ENCODE peak calls at places on chromosomes 6 and 20, in six cellular contexts. One of them, this sample, is unnamed.

GRCh38 chr6:89379281-89379680 is 26.8 kb upstream of the UBE2J1 start:
- DNase-seq in ovary: no peak
- DNase-seq in tibial nerve: no peak
- DNase-seq in BJ: no peak
- DNase-seq in Peyer's patch: no peak
- DNase-seq in K562: no peak
- DNase-seq in this sample: no peak

GRCh38 chr20:50913976-50914375 is 17.3 kb downstream of the ADNP start:
- DNase-seq in ovary: no peak
- DNase-seq in tibial nerve: no peak
- DNase-seq in BJ: no peak
- DNase-seq in Peyer's patch: no peak
- DNase-seq in K562: peak
- DNase-seq in this sample: peak

GRCh38 chr6:36755435-36756348 is 58.1 kb downstream of the RAB44 start:
- DNase-seq in ovary: no peak
- DNase-seq in tibial nerve: no peak
- DNase-seq in BJ: no peak
- DNase-seq in Peyer's patch: no peak
- DNase-seq in K562: peak
- DNase-seq in this sample: peak

GRCh38 chr6:130810307-130811030 is 16.7 kb upstream of the SMLR1 start:
- DNase-seq in ovary: no peak
- DNase-seq in tibial nerve: no peak
- DNase-seq in BJ: no peak
- DNase-seq in Peyer's patch: no peak
- DNase-seq in K562: no peak
- DNase-seq in this sample: peak

GRCh38 chr20:19368351-19368750 is 155.9 kb downstream of the SLC24A3 start:
- DNase-seq in ovary: no peak
- DNase-seq in tibial nerve: no peak
- DNase-seq in BJ: no peak
- DNase-seq in Peyer's patch: no peak
- DNase-seq in K562: no peak
- DNase-seq in this sample: no peak

GRCh38 chr20:34720266-34720665 is 16.1 kb downstream of the TP53INP2 start:
- DNase-seq in ovary: no peak
- DNase-seq in tibial nerve: no peak
- DNase-seq in BJ: no peak
- DNase-seq in Peyer's patch: no peak
- DNase-seq in K562: no peak
- DNase-seq in this sample: no peak

GRCh38 chr6:13274707-13275434 is 53.5 kb downstream of the TBC1D7 start:
- DNase-seq in ovary: no peak
- DNase-seq in tibial nerve: no peak
- DNase-seq in BJ: no peak
- DNase-seq in Peyer's patch: no peak
- DNase-seq in K562: peak
- DNase-seq in this sample: no peak

GRCh38 chr6:87941556-87942358 is 105.9 kb upstream of the SPACA1 start:
- DNase-seq in ovary: no peak
- DNase-seq in tibial nerve: no peak
- DNase-seq in BJ: no peak
- DNase-seq in Peyer's patch: no peak
- DNase-seq in K562: no peak
- DNase-seq in this sample: no peak

GRCh38 chr6:109071125-109071917 is 23.3 kb downstream of the SESN1 start:
- DNase-seq in ovary: no peak
- DNase-seq in tibial nerve: no peak
- DNase-seq in BJ: no peak
- DNase-seq in Peyer's patch: no peak
- DNase-seq in K562: no peak
- DNase-seq in this sample: peak

GRCh38 chr6:35072051-35072697 is 69.0 kb downstream of the TCP11 start:
- DNase-seq in ovary: no peak
- DNase-seq in tibial nerve: no peak
- DNase-seq in BJ: no peak
- DNase-seq in Peyer's patch: no peak
- DNase-seq in K562: no peak
- DNase-seq in this sample: no peak

GRCh38 chr20:56463428-56463827 is 5.0 kb upstream of the RTF2 start:
- DNase-seq in ovary: no peak
- DNase-seq in tibial nerve: no peak
- DNase-seq in BJ: no peak
- DNase-seq in Peyer's patch: no peak
- DNase-seq in K562: no peak
- DNase-seq in this sample: no peak

GRCh38 chr6:25014806-25015560 is 79.2 kb upstream of the RIPOR2 start:
- DNase-seq in ovary: no peak
- DNase-seq in tibial nerve: no peak
- DNase-seq in BJ: peak
- DNase-seq in Peyer's patch: no peak
- DNase-seq in K562: peak
- DNase-seq in this sample: peak

GRCh38 chr20:63206878-63207277 is 9.1 kb downstream of the YTHDF1 start:
- DNase-seq in ovary: peak
- DNase-seq in tibial nerve: no peak
- DNase-seq in BJ: no peak
- DNase-seq in Peyer's patch: no peak
- DNase-seq in K562: no peak
- DNase-seq in this sample: no peak

GRCh38 chr6:158764941-158765340 is 54.2 kb downstream of the EZR start:
- DNase-seq in ovary: peak
- DNase-seq in tibial nerve: no peak
- DNase-seq in BJ: no peak
- DNase-seq in Peyer's patch: no peak
- DNase-seq in K562: no peak
- DNase-seq in this sample: no peak

DNA sequence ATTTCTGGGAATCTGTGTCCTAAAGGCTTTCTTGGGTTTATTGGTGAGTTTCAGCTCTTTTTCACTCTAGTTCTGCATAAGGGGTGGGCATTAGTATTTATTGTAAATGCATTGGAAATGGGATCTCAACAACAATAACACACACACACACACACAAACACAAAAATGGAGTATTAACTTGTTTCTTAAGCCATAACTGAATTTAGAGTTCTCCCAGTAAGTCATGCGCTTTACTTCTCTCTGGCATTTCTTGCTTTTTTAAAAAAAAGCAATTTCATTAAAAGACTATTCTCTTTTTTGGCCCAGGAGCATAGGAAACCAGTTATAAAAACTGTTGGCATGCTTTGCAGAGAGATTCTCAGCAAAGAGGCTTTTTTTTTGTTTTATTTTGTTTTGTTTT is 128.7 kb downstream of the BCAS1 start:
- DNase-seq in ovary: no peak
- DNase-seq in tibial nerve: no peak
- DNase-seq in BJ: no peak
- DNase-seq in Peyer's patch: no peak
- DNase-seq in K562: no peak
- DNase-seq in this sample: no peak
- H3K4me3 ChIP-seq in ovary: no peak
- H3K4me3 ChIP-seq in tibial nerve: no peak
- H3K4me3 ChIP-seq in BJ: no peak
- H3K4me3 ChIP-seq in Peyer's patch: no peak
- H3K4me3 ChIP-seq in K562: no peak
- H3K4me3 ChIP-seq in this sample: no peak

GRCh38 chr6:44386929-44387345 is 569 bp upstream of the CDC5L start:
- DNase-seq in ovary: no peak
- DNase-seq in tibial nerve: no peak
- DNase-seq in BJ: peak
- DNase-seq in Peyer's patch: no peak
- DNase-seq in K562: no peak
- DNase-seq in this sample: no peak

GRCh38 chr6:44387346-44388134 is at the start of gene CDC5L:
- DNase-seq in ovary: peak
- DNase-seq in tibial nerve: peak
- DNase-seq in BJ: peak
- DNase-seq in Peyer's patch: peak
- DNase-seq in K562: peak
- DNase-seq in this sample: peak

GRCh38 chr6:44388135-44388487 is 605 bp downstream of the CDC5L start:
- DNase-seq in ovary: no peak
- DNase-seq in tibial nerve: peak
- DNase-seq in BJ: no peak
- DNase-seq in Peyer's patch: no peak
- DNase-seq in K562: no peak
- DNase-seq in this sample: no peak

GRCh38 chr6:44388876-44389275 is 1.4 kb downstream of the CDC5L start:
- DNase-seq in ovary: no peak
- DNase-seq in tibial nerve: no peak
- DNase-seq in BJ: no peak
- DNase-seq in Peyer's patch: no peak
- DNase-seq in K562: peak
- DNase-seq in this sample: no peak

GRCh38 chr6:44390158-44390683 is 2.7 kb downstream of the CDC5L start:
- DNase-seq in ovary: no peak
- DNase-seq in tibial nerve: no peak
- DNase-seq in BJ: no peak
- DNase-seq in Peyer's patch: no peak
- DNase-seq in K562: peak
- DNase-seq in this sample: no peak
- TF ChIP-seq CTCF in ovary: no peak
- TF ChIP-seq CTCF in tibial nerve: no peak
- TF ChIP-seq CTCF in BJ: no peak
- TF ChIP-seq CTCF in Peyer's patch: no peak
- TF ChIP-seq CTCF in K562: no peak
- TF ChIP-seq CTCF in this sample: no peak

GRCh38 chr6:27279513-27280063 is 32.1 kb downstream of the PRSS16 start:
- DNase-seq in ovary: no peak
- DNase-seq in tibial nerve: no peak
- DNase-seq in BJ: no peak
- DNase-seq in Peyer's patch: no peak
- DNase-seq in K562: peak
- DNase-seq in this sample: no peak

GRCh38 chr6:27281105-27281539 is 31.0 kb downstream of the POM121L2 start:
- DNase-seq in ovary: no peak
- DNase-seq in tibial nerve: no peak
- DNase-seq in BJ: no peak
- DNase-seq in Peyer's patch: no peak
- DNase-seq in K562: peak
- DNase-seq in this sample: no peak

GRCh38 chr6:27281569-27281968 is 30.5 kb downstream of the POM121L2 start:
- DNase-seq in ovary: no peak
- DNase-seq in tibial nerve: no peak
- DNase-seq in BJ: no peak
- DNase-seq in Peyer's patch: no peak
- DNase-seq in K562: no peak
- DNase-seq in this sample: no peak

GRCh38 chr6:27280540-27281000 is 31.5 kb downstream of the POM121L2 start:
- DNase-seq in ovary: no peak
- DNase-seq in tibial nerve: no peak
- DNase-seq in BJ: no peak
- DNase-seq in Peyer's patch: no peak
- DNase-seq in K562: peak
- DNase-seq in this sample: no peak

DNA sequence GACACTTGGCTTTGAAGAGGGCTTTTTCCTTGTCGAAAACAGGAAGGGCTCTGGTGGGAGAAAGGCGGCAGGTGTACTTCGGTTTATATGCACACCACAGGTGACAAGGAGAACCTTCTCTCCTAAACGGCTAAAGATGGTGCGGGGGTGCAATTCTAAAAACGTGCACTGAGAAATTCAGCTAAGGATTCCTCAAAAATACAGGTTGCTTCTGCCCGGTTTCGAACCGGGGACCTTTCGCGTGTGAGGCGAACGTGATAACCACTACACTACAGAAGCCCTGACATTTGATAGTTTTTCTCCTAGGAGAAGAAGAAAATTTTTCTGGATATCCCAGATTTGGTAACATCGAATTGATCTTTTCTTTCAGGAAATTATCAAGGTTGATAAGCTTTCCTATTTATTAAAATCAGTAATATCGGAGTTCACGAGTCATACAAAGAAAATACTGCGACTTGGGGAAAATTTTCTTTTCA is 32.0 kb downstream of the POM121L2 start:
- DNase-seq in ovary: peak
- DNase-seq in tibial nerve: no peak
- DNase-seq in BJ: no peak
- DNase-seq in Peyer's patch: no peak
- DNase-seq in K562: peak
- DNase-seq in this sample: peak
- H3K4me3 ChIP-seq in ovary: no peak
- H3K4me3 ChIP-seq in tibial nerve: no peak
- H3K4me3 ChIP-seq in BJ: peak
- H3K4me3 ChIP-seq in Peyer's patch: no peak
- H3K4me3 ChIP-seq in K562: peak
- H3K4me3 ChIP-seq in this sample: peak

GRCh38 chr6:41374618-41375590 is 39.5 kb downstream of the NCR2 start:
- DNase-seq in ovary: no peak
- DNase-seq in tibial nerve: no peak
- DNase-seq in BJ: no peak
- DNase-seq in Peyer's patch: no peak
- DNase-seq in K562: no peak
- DNase-seq in this sample: no peak

GRCh38 chr6:41373367-41373918 is 38.0 kb downstream of the NCR2 start:
- DNase-seq in ovary: no peak
- DNase-seq in tibial nerve: no peak
- DNase-seq in BJ: no peak
- DNase-seq in Peyer's patch: no peak
- DNase-seq in K562: no peak
- DNase-seq in this sample: no peak

GRCh38 chr6:41372526-41373366 is 37.3 kb downstream of the NCR2 start:
- DNase-seq in ovary: no peak
- DNase-seq in tibial nerve: no peak
- DNase-seq in BJ: no peak
- DNase-seq in Peyer's patch: no peak
- DNase-seq in K562: no peak
- DNase-seq in this sample: peak

GRCh38 chr6:41375598-41376151 is 40.3 kb downstream of the NCR2 start:
- DNase-seq in ovary: no peak
- DNase-seq in tibial nerve: no peak
- DNase-seq in BJ: no peak
- DNase-seq in Peyer's patch: no peak
- DNase-seq in K562: no peak
- DNase-seq in this sample: no peak

GRCh38 chr6:41373919-41374617 is 38.7 kb downstream of the NCR2 start:
- DNase-seq in ovary: no peak
- DNase-seq in tibial nerve: no peak
- DNase-seq in BJ: no peak
- DNase-seq in Peyer's patch: no peak
- DNase-seq in K562: no peak
- DNase-seq in this sample: peak
- TF ChIP-seq CTCF in ovary: no peak
- TF ChIP-seq CTCF in tibial nerve: no peak
- TF ChIP-seq CTCF in BJ: no peak
- TF ChIP-seq CTCF in Peyer's patch: no peak
- TF ChIP-seq CTCF in K562: no peak
- TF ChIP-seq CTCF in this sample: no peak

DNA sequence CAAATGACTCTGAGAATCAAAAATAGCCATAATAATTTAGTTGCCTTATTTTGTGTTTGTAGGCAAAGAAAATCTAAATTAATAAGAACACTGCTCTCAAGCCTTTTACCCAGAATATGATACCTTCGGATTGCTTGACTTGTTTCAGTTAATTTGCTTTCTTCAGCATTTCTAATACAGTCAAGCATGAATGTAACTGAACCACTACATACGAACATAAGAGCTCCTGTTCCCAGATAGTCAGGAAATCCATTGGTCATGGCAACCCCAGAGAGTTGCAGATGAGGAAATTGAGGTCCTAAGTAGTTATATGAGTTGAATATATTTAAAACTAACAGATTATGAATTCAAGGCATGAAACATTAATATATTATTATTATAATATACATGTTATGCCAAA is 2.9 kb downstream of the FRK start:
- DNase-seq in ovary: no peak
- DNase-seq in tibial nerve: no peak
- DNase-seq in BJ: no peak
- DNase-seq in Peyer's patch: no peak
- DNase-seq in K562: no peak
- DNase-seq in this sample: no peak
- H3K4me3 ChIP-seq in ovary: no peak
- H3K4me3 ChIP-seq in tibial nerve: no peak
- H3K4me3 ChIP-seq in BJ: no peak
- H3K4me3 ChIP-seq in Peyer's patch: no peak
- H3K4me3 ChIP-seq in K562: no peak
- H3K4me3 ChIP-seq in this sample: no peak